ENCODE peak calls at places on chromosomes 3 and 15, in four cellular contexts. F is heart left ventricle; O is CD4-positive, alpha-beta T cell; R is spleen. H is an unnamed sample.

GRCh38 chr15:77810180-77810579 is 177.5 kb upstream of the LINGO1 start:
- DNase-seq in R (no peak), F (no peak), O (no peak), H (no peak)

GRCh38 chr3:189766416-189766815 is 135.2 kb downstream of the TP63 start:
- DNase-seq in R (no peak), O (no peak), F (no peak), H (no peak)

GRCh38 chr15:73892446-73893226 is 19.3 kb downstream of the TBC1D21 start:
- DNase-seq in O (no peak), R (no peak), F (no peak), H (no peak)

GRCh38 chr3:63386568-63386967 is 108.5 kb downstream of the SYNPR start:
- DNase-seq in O (no peak), R (no peak), F (no peak), H (no peak)

GRCh38 chr3:48514431-48515227 is 10.7 kb upstream of the SHISA5 start:
- DNase-seq in F (no peak), R (peak; percentile 24), O (peak; percentile 24), H (peak; percentile 6)

GRCh38 chr3:146156060-146156459 is 4.9 kb downstream of the PLOD2 start:
- DNase-seq in F (no peak), O (no peak), R (no peak), H (no peak)

GRCh38 chr15:29827421-29827820 is 5.2 kb upstream of the TJP1 start:
- DNase-seq in R (no peak), O (no peak), F (no peak), H (no peak)

GRCh38 chr3:31305324-31305723 is 227.4 kb upstream of the STT3B start:
- DNase-seq in R (no peak), F (no peak), O (no peak), H (no peak)

GRCh38 chr15:100929641-100930042 is 10.5 kb downstream of the LRRK1 start:
- DNase-seq in R (no peak), F (no peak), O (no peak), H (no peak)

GRCh38 chr15:100930306-100930848 is 11.2 kb downstream of the LRRK1 start:
- DNase-seq in F (no peak), R (no peak), O (no peak), H (no peak)

GRCh38 chr15:100928632-100929280 is 9.6 kb downstream of the LRRK1 start:
- DNase-seq in R (no peak), O (no peak), F (no peak), H (no peak)

GRCh38 chr15:100932676-100933348 is 13.7 kb downstream of the LRRK1 start:
- DNase-seq in R (no peak), O (no peak), F (no peak), H (no peak)

DNA sequence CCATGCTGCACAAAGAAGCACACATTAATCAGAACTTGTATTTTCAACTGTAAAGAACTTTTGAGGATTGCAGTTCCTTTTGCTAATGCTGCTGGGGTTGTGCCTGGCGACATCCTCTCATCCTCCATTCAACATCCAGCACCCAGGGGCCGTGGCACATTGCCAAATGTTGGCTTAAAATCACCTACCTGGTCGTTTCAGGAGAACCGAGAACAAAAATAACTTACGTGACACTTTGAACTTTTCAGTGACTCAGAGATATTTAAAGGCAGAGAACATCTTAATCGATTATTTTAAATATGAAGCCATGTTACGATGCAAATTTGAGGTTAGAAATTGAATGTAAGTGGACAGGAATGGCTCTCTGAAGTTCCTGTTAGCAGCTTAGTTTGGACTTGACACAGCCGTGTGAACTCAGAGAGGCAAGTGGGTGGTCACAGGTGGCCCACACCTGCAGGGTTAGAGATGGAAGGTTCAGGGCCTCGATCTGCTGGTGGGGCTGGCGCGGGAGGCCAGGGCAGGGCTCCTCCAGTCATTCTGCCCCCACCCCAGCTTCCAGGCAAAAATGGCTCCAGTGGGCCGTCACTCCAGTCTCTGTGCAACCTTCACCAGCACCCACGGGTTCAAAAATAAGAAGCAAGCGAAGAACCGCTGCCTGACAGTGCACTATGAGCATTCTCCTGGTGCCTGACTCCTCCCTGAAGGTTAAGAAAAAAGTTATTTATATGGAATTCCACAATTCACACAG is 12.2 kb downstream of the LRRK1 start:
- DNase-seq in F (no peak), R (no peak), O (no peak), H (no peak)
- H3K27ac ChIP-seq in F (no peak overlapping the region), R (no peak overlapping the region), O (no peak overlapping the region), H (no peak overlapping the region)

DNA sequence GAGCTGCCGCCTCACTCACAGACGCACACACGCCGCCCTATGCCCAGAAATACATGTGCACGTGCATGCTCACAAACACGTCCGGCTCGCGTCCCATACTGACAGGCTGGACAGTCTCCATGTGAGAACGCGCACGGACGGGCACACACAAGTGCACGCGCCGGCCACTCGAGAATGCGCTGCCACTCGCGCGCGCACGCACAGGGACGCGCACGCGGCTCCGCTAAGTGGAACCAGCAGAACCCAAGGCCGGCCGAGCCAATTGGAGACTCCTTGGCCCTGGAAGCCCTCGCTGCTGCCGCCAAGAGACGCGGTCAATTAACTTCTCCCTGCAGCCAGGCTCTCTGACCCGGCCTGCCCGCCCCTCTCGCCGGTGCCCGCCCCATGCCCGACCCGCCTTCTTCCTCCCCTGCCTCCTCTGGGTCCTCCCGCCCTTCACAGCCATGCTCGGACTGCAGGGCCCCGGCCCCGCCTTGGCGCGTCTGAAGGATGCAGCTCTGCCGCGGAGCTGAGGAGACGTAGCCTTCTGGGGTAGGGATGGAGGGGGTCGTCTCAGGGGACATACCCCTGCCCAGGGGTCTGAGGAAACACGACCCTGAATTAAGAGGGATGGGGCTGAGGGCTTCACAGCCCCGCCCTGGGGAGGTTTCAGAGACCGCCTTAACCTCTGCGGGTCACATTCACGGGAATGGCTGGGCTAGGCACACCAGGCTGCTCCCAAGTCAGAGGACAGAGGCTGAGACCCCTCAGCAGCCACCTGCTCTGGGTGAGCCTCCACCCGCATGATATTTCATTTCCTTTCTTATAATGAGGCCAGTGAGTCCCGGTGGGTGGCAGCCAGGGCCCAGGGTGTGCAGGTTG is 15.0 kb downstream of the PTH1R start:
- DNase-seq in F (peak; percentile 86), O (no peak), R (peak; percentile 89), H (peak; percentile 85)
- TF ChIP-seq CTCF in F (no peak), O (no peak), R (no peak), H (peak; percentile 20)

GRCh38 chr3:58246148-58247051 is 8.8 kb downstream of the ABHD6 start:
- DNase-seq in R (no peak), O (no peak), F (peak; percentile 42), H (no peak)
- H3K27ac ChIP-seq in R (no peak overlapping the region), O (no peak overlapping the region), F (no peak overlapping the region), H (no peak overlapping the region)

DNA sequence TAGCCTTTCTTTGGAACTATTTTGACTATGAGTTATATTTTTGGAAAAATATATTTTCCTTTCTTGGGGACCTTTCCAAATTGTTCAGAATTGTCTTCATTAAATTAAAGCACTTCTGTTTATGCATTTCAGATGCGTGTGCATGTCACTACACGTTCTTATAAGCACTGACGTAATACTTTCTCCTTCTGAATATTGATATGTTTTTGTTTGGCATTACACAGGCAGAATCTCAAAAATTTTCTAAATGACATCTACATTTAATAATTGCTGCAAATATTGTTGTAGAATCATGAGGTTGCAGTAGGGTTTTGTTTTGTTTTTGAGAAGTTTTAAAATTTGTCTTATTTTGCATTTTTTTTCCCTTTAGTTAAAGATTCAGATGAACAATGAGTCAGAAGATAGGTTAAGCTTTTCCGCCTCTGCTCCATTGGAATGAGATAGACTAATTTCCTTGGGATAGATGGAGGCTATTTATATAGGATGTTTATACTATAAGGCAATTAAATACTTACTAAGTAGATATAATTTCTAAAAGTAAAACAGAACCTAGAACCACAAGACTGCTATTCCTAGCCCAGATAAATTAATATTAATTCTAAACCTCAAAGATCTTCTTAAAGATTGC is 110.8 kb downstream of the MBNL1 start:
- DNase-seq in R (no peak), F (no peak), O (no peak), H (no peak)
- TF ChIP-seq CTCF in R (no peak), F (no peak), O (no peak), H (no peak)

DNA sequence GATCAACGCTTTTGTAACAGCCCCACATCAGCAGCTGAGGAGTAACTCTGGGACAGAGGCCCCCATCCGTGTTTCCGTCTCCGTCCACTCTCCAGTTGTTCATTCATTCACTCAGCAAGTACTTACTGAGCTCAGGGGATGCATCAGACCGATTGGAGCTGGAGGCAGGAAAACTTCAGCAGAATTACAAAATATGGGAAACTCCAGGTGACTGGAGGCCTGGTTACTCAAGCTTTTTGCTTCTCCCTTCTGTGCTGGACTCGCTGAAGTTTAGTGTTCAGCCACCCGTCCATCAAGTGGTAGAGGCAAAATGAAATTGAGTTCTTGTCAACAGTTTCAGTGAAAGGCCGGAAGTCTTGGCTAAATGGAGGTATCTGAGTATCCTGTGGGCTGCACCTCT is 14.5 kb downstream of the NRROS start:
- DNase-seq in R (no peak), F (no peak), O (no peak), H (no peak)
- H3K27ac ChIP-seq in R (no peak overlapping the region), F (no peak overlapping the region), O (no peak overlapping the region), H (no peak overlapping the region)

GRCh38 chr3:100209169-100209568 is 51.6 kb upstream of the TBC1D23 start:
- DNase-seq in O (no peak), R (no peak), F (no peak), H (no peak)

GRCh38 chr3:100207886-100208285 is 52.9 kb upstream of the TBC1D23 start:
- DNase-seq in F (no peak), R (no peak), O (no peak), H (no peak)

GRCh38 chr3:100210777-100211145 is 50.0 kb upstream of the TBC1D23 start:
- DNase-seq in F (no peak), O (no peak), R (no peak), H (no peak)

GRCh38 chr3:100206687-100207086 is 54.1 kb upstream of the TBC1D23 start:
- DNase-seq in R (no peak), F (no peak), O (no peak), H (no peak)

DNA sequence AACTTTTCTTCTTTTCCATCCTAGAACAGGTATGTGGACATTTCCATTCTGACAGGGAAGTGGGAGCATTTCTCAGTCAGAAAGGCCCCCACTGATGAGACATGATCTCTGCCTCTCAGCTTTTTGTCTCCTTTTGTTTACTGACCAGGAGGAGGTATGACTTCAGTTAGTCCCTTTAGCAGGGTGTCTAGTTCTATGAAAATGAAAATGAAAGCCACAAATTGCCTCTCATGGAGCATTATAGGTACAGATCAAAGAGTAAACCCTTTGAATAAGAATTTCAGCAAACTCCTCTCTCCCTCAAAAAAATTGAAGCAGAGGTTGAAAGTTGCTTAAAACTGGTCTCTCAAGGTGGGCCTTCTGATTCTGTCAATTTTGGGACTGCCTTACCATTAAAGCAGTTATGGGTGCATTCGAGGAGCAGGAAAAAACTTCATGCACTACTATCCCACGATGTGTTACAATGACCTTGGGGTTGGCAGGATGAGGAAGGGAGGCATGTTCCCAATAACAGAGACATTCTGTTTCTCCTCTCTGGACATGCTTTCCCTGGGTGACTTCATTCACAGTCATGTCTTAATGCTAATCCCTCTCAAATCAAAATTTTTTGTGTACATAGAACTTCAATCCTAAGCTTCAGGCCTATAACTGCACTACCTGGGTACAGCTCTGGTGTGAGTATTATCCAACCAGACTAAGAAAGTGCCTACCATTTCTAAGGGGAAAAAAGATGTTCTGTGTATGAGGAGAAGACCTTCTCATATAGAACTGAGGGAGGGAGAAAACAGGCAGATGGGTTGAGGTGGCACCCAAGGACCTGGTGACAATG is 50.6 kb upstream of the TBC1D23 start:
- DNase-seq in R (no peak), F (no peak), O (no peak), H (no peak)
- TF ChIP-seq CTCF in R (no peak), F (no peak), O (no peak), H (no peak)

H was measured in lower lobe of right lung.